ENCODE peak calls at places on chromosomes 6 and 20, in four cellular contexts. One of them, this sample, is unnamed.

GRCh38 chr20:47508228-47508752 is 6.6 kb downstream of the NCOA3 start:
- DNase-seq in AG04449: no peak
- DNase-seq in kidney epithelial cell: no peak
- DNase-seq in upper lobe of right lung: no peak
- DNase-seq in this sample: no peak

GRCh38 chr6:11011787-11012234 is 32.3 kb downstream of the ELOVL2 start:
- DNase-seq in AG04449: no peak
- DNase-seq in kidney epithelial cell: no peak
- DNase-seq in upper lobe of right lung: no peak
- DNase-seq in this sample: no peak

GRCh38 chr6:4415549-4415948 is 280.2 kb upstream of the ECI2 start:
- DNase-seq in AG04449: no peak
- DNase-seq in kidney epithelial cell: no peak
- DNase-seq in upper lobe of right lung: no peak
- DNase-seq in this sample: no peak

GRCh38 chr20:46227275-46227767 is 81.0 kb downstream of the CDH22 start:
- DNase-seq in AG04449: no peak
- DNase-seq in kidney epithelial cell: no peak
- DNase-seq in upper lobe of right lung: no peak
- DNase-seq in this sample: no peak

GRCh38 chr6:7644394-7644793 is 54.4 kb downstream of the SNRNP48 start:
- DNase-seq in AG04449: no peak
- DNase-seq in kidney epithelial cell: no peak
- DNase-seq in upper lobe of right lung: no peak
- DNase-seq in this sample: no peak

GRCh38 chr20:50113420-50114224 is 672 bp upstream of the UBE2V1 start:
- DNase-seq in AG04449: no peak
- DNase-seq in kidney epithelial cell: no peak
- DNase-seq in upper lobe of right lung: no peak
- DNase-seq in this sample: no peak

GRCh38 chr6:34958748-34959147 is 69.7 kb downstream of the ANKS1A start:
- DNase-seq in AG04449: no peak
- DNase-seq in kidney epithelial cell: no peak
- DNase-seq in upper lobe of right lung: no peak
- DNase-seq in this sample: no peak

GRCh38 chr20:35334511-35335101 is 42.4 kb upstream of the FAM83C start:
- DNase-seq in AG04449: no peak
- DNase-seq in kidney epithelial cell: no peak
- DNase-seq in upper lobe of right lung: no peak
- DNase-seq in this sample: no peak

GRCh38 chr20:58691405-58691772 is 1.2 kb upstream of the NPEPL1 start:
- DNase-seq in AG04449: no peak
- DNase-seq in kidney epithelial cell: no peak
- DNase-seq in upper lobe of right lung: no peak
- DNase-seq in this sample: no peak

GRCh38 chr6:93684339-93684738 is 265.0 kb upstream of the EPHA7 start:
- DNase-seq in AG04449: no peak
- DNase-seq in kidney epithelial cell: no peak
- DNase-seq in upper lobe of right lung: no peak
- DNase-seq in this sample: no peak

GRCh38 chr6:151142676-151143075 is 97.1 kb upstream of the AKAP12 start:
- DNase-seq in AG04449: no peak
- DNase-seq in kidney epithelial cell: no peak
- DNase-seq in upper lobe of right lung: no peak
- DNase-seq in this sample: no peak

GRCh38 chr6:159608961-159609673 is 83.9 kb downstream of the SOD2 start:
- DNase-seq in AG04449: no peak
- DNase-seq in kidney epithelial cell: no peak
- DNase-seq in upper lobe of right lung: no peak
- DNase-seq in this sample: peak; percentile 9

GRCh38 chr6:159654483-159655098 is 38.5 kb downstream of the SOD2 start:
- DNase-seq in AG04449: no peak
- DNase-seq in kidney epithelial cell: peak; percentile 19
- DNase-seq in upper lobe of right lung: no peak
- DNase-seq in this sample: peak; percentile 59

GRCh38 chr6:52328721-52329120 is 33.2 kb upstream of the PAQR8 start:
- DNase-seq in AG04449: no peak
- DNase-seq in kidney epithelial cell: no peak
- DNase-seq in upper lobe of right lung: no peak
- DNase-seq in this sample: no peak

GRCh38 chr20:51182571-51182970 is 159.7 kb upstream of the KCNG1 start:
- DNase-seq in AG04449: no peak
- DNase-seq in kidney epithelial cell: no peak
- DNase-seq in upper lobe of right lung: no peak
- DNase-seq in this sample: no peak

GRCh38 chr6:26175428-26176181 is 88.4 kb downstream of the HFE start:
- DNase-seq in AG04449: no peak
- DNase-seq in kidney epithelial cell: no peak
- DNase-seq in upper lobe of right lung: no peak
- DNase-seq in this sample: no peak

GRCh38 chr6:113888493-113888892 is 31.3 kb downstream of the MARCKS start:
- DNase-seq in AG04449: no peak
- DNase-seq in kidney epithelial cell: no peak
- DNase-seq in upper lobe of right lung: no peak
- DNase-seq in this sample: no peak

DNA sequence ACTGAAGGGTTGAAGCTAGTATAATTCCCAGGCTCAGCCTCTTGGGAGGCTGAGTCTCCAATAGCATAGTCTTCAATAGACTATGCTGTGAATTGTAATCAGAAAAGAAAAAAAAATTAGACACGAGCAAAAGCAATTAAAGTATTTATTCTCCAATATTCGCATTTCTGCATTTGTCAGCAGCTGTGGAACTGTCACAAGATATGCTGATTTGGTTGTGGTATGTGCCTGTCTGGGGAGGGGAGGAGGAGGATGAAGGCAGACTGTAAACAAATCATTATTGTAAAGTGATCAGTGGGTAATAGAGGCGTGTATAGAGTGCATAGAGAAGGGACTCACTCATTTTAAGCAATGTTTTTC is 10.1 kb upstream of the BICRAL start:
- DNase-seq in AG04449: no peak
- DNase-seq in kidney epithelial cell: no peak
- DNase-seq in upper lobe of right lung: no peak
- DNase-seq in this sample: no peak
- H3K4me3 ChIP-seq in AG04449: no peak overlapping the region
- H3K4me3 ChIP-seq in kidney epithelial cell: no peak overlapping the region
- H3K4me3 ChIP-seq in upper lobe of right lung: peak overlapping the region; percentile 37
- H3K4me3 ChIP-seq in this sample: no peak overlapping the region

DNA sequence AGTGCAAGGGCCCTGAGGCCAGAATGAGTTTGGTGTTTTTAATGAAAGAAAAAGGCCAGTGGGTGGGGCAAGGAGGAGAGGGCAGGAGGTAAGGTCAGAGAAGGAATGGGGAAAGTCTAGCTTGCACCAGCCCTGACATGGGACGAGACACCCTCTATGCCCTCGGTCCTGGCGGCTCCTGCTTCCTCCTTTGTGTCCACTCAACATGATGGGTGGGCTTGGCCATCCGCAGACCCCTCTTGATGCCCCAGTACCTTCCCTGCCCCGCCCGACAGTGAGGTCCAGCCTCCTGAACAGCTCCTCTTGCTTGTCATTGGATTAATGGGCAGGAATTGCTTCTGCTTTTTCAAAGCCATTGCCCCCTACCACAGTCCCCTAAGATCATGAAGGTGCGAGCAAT is 33.6 kb upstream of the ANGPT4 start:
- DNase-seq in AG04449: no peak
- DNase-seq in kidney epithelial cell: no peak
- DNase-seq in upper lobe of right lung: no peak
- DNase-seq in this sample: no peak
- TF ChIP-seq CTCF in AG04449: no peak
- TF ChIP-seq CTCF in kidney epithelial cell: no peak
- TF ChIP-seq CTCF in upper lobe of right lung: no peak
- TF ChIP-seq CTCF in this sample: no peak

DNA sequence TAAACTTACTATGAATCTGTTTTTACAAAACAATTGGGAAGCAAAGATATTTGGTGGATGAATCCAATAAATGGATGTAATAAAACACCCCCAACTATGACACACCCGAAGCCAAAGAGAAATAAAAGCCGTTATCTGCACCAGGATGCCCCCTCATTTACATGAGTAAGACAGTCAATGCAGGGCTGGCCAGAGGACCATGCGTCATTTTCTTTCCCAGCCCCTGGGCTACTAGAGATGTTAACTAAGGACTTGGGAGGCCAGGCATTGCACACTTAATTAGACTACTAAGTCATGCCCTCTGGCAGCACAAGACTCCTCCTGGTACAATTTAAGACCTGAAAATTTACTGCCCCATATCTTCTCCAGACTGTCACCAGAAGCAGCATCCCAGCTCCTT is 3.2 kb downstream of the LEMD2 start:
- DNase-seq in AG04449: peak; percentile 47
- DNase-seq in kidney epithelial cell: no peak
- DNase-seq in upper lobe of right lung: no peak
- DNase-seq in this sample: no peak
- H3K4me3 ChIP-seq in AG04449: no peak overlapping the region
- H3K4me3 ChIP-seq in kidney epithelial cell: no peak overlapping the region
- H3K4me3 ChIP-seq in upper lobe of right lung: no peak overlapping the region
- H3K4me3 ChIP-seq in this sample: no peak overlapping the region

DNA sequence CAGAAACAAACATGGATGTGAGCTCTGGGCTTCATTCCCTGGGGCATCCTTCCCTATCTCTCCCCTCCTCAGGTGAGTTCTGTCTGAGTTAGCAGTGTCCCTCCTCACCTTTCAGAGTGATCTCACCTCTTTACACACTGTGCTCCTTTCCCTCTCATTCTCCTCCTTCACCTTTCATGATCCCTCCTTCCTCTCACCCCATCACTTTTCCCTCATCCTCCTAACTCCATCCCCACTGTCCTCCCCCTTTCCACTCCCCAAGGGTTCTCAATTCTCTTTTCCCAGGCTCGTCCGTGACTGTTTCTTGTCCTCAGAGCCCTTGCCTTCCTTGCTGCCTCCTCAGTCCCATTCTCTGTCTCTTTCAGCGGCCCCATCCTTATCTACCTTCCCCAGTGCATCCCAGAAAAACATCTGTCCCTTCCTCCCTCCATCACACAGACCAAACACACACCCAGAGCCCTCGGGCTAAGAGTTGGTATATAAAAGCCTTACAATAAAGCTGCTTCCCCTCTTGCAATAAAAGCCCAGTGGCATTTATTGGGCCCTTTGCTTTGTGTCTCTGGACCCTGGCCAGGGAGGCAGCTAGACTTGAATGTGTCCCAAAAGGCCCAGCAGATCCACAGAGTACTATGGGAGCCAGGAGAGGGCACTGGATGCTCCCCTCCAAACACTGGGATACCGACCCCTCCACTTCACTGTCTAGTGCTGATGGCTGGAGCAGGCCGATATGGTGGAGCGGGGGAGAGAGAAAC is 1.9 kb downstream of the RNF39 start:
- DNase-seq in AG04449: no peak
- DNase-seq in kidney epithelial cell: no peak
- DNase-seq in upper lobe of right lung: no peak
- DNase-seq in this sample: no peak
- TF ChIP-seq CTCF in AG04449: no peak
- TF ChIP-seq CTCF in kidney epithelial cell: no peak
- TF ChIP-seq CTCF in upper lobe of right lung: no peak
- TF ChIP-seq CTCF in this sample: no peak

DNA sequence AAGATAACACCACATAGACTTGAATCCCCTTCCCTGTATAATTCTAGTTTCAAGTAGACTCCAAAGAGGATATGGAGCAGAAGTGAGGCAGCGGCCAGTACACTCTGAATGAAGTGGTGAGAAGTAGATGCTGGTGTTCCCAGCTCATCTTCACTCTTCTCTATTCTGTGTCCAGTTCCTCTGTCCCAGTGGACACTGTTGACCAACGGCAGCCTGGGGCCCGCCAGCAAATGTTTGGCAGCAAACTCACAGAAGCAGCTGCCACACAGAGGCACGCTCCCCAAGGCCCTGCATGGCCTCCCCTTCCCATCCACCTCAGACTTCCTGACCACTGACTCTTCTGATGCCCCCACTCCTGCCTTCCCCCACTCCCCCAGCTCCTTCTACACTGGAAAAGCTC is 358.9 kb upstream of the ID4 start:
- DNase-seq in AG04449: no peak
- DNase-seq in kidney epithelial cell: no peak
- DNase-seq in upper lobe of right lung: no peak
- DNase-seq in this sample: no peak
- H3K4me3 ChIP-seq in AG04449: no peak overlapping the region
- H3K4me3 ChIP-seq in kidney epithelial cell: no peak overlapping the region
- H3K4me3 ChIP-seq in upper lobe of right lung: no peak overlapping the region
- H3K4me3 ChIP-seq in this sample: no peak overlapping the region

DNA sequence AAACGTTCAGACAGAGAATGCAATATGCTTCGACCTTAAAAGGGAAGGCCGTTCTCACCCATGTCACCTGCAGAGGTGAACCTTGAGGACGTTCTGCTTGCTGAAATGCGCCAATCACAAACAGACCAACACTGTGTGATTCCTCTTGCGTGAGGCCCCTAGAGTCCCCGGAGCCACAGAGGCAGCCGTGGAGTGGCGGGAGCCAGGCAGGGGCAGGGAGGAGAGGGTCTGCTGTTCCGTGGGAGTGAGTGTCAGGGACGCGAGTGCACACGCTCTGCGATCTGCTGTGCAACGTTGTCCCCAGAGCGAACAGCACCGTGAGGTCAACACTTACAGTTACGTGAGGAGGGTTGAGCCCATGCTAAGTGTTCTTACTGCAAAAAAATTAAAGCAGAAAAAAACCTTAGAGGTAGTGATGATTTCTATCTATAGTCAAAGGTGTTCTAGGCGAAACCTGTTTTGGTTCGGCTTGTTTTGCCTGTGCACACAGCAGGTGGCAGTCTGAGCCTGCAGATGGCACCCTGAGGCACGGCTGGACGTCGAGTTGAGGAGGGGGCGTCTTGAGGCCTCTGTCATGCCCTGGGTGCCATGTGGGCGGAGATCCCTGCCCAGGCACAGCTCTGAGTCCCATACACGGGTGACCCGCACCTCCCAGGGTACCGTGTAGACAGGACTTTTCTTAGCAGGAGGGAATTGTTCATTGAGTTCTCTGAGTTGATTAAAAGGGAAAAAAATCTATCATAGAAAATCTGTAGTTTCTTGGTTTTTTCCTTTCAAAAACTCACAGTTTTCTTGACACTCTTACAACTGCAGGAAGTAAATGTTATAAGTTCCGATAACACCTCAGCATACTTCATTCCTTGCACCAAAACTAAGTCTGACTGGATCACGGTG is 71.8 kb upstream of the FRMD1 start:
- DNase-seq in AG04449: no peak
- DNase-seq in kidney epithelial cell: no peak
- DNase-seq in upper lobe of right lung: peak; percentile 69
- DNase-seq in this sample: no peak
- TF ChIP-seq CTCF in AG04449: peak; percentile 40
- TF ChIP-seq CTCF in kidney epithelial cell: peak; percentile 68
- TF ChIP-seq CTCF in upper lobe of right lung: peak; percentile 48
- TF ChIP-seq CTCF in this sample: no peak

This sample was measured in astrocyte of the cerebellum.